ENCODE peak calls at places on chromosomes 3 and 15, in ten cellular contexts. One of them, this sample, is unnamed.
A peak's percentile ranks its signal among the peaks of the same experiment; 100 is the strongest.

GRCh38 chr15:98941595-98942255 is 65.9 kb downstream of the PGPEP1L start:
- DNase-seq in mucosa of gallbladder: no peak
- DNase-seq in caudate nucleus: no peak
- DNase-seq in NCI-H748 treated with DMSO at 0.1 percent for 48 hours: no peak
- DNase-seq in hippocampal formation: no peak
- DNase-seq in iPS-NIHi11: no peak
- DNase-seq in CMK: no peak
- DNase-seq in glutamatergic neuron: no peak
- DNase-seq in aorta: no peak
- DNase-seq in CD4-positive, CD25-positive, alpha-beta regulatory T cell: no peak
- DNase-seq in this sample: no peak

GRCh38 chr3:46509661-46510187 is 11.9 kb downstream of the RTP3 start:
- DNase-seq in mucosa of gallbladder: no peak
- DNase-seq in iPS-NIHi11: no peak
- DNase-seq in NCI-H748 treated with DMSO at 0.1 percent for 48 hours: no peak
- DNase-seq in glutamatergic neuron: no peak
- DNase-seq in caudate nucleus: no peak
- DNase-seq in hippocampal formation: no peak
- DNase-seq in aorta: no peak
- DNase-seq in CD4-positive, CD25-positive, alpha-beta regulatory T cell: no peak
- DNase-seq in CMK: no peak
- DNase-seq in this sample: no peak

GRCh38 chr3:160035757-160036156 is 47.1 kb downstream of the IL12A start:
- DNase-seq in caudate nucleus: no peak
- DNase-seq in aorta: no peak
- DNase-seq in NCI-H748 treated with DMSO at 0.1 percent for 48 hours: no peak
- DNase-seq in glutamatergic neuron: no peak
- DNase-seq in iPS-NIHi11: no peak
- DNase-seq in mucosa of gallbladder: no peak
- DNase-seq in CMK: no peak
- DNase-seq in hippocampal formation: no peak
- DNase-seq in CD4-positive, CD25-positive, alpha-beta regulatory T cell: no peak
- DNase-seq in this sample: no peak

GRCh38 chr15:74800559-74801094 is 12.0 kb upstream of the LMAN1L start:
- DNase-seq in mucosa of gallbladder: no peak
- DNase-seq in CMK: no peak
- DNase-seq in caudate nucleus: no peak
- DNase-seq in hippocampal formation: no peak
- DNase-seq in iPS-NIHi11: no peak
- DNase-seq in glutamatergic neuron: no peak
- DNase-seq in NCI-H748 treated with DMSO at 0.1 percent for 48 hours: no peak
- DNase-seq in CD4-positive, CD25-positive, alpha-beta regulatory T cell: no peak
- DNase-seq in aorta: no peak
- DNase-seq in this sample: no peak

GRCh38 chr3:184002469-184002868 is 15.2 kb downstream of the ABCC5 start:
- DNase-seq in hippocampal formation: no peak
- DNase-seq in mucosa of gallbladder: no peak
- DNase-seq in CMK: no peak
- DNase-seq in CD4-positive, CD25-positive, alpha-beta regulatory T cell: no peak
- DNase-seq in iPS-NIHi11: no peak
- DNase-seq in NCI-H748 treated with DMSO at 0.1 percent for 48 hours: no peak
- DNase-seq in aorta: peak; percentile 44
- DNase-seq in glutamatergic neuron: no peak
- DNase-seq in caudate nucleus: no peak
- DNase-seq in this sample: no peak

GRCh38 chr3:73563896-73564582 is 60.7 kb downstream of the PDZRN3 start:
- DNase-seq in iPS-NIHi11: no peak
- DNase-seq in aorta: no peak
- DNase-seq in hippocampal formation: no peak
- DNase-seq in glutamatergic neuron: no peak
- DNase-seq in mucosa of gallbladder: no peak
- DNase-seq in NCI-H748 treated with DMSO at 0.1 percent for 48 hours: no peak
- DNase-seq in CD4-positive, CD25-positive, alpha-beta regulatory T cell: no peak
- DNase-seq in CMK: no peak
- DNase-seq in caudate nucleus: no peak
- DNase-seq in this sample: no peak

GRCh38 chr15:65416845-65417416 is 5.8 kb downstream of the IGDCC4 start:
- DNase-seq in mucosa of gallbladder: peak; percentile 30
- DNase-seq in iPS-NIHi11: peak; percentile 57
- DNase-seq in caudate nucleus: no peak
- DNase-seq in CD4-positive, CD25-positive, alpha-beta regulatory T cell: no peak
- DNase-seq in aorta: no peak
- DNase-seq in NCI-H748 treated with DMSO at 0.1 percent for 48 hours: no peak
- DNase-seq in glutamatergic neuron: peak; percentile 43
- DNase-seq in hippocampal formation: no peak
- DNase-seq in CMK: no peak
- DNase-seq in this sample: no peak

GRCh38 chr3:98779936-98780335 is 16.8 kb downstream of the ST3GAL6 start:
- DNase-seq in caudate nucleus: peak; percentile 17
- DNase-seq in CMK: no peak
- DNase-seq in CD4-positive, CD25-positive, alpha-beta regulatory T cell: no peak
- DNase-seq in hippocampal formation: no peak
- DNase-seq in iPS-NIHi11: no peak
- DNase-seq in NCI-H748 treated with DMSO at 0.1 percent for 48 hours: no peak
- DNase-seq in aorta: no peak
- DNase-seq in glutamatergic neuron: no peak
- DNase-seq in mucosa of gallbladder: no peak
- DNase-seq in this sample: no peak

GRCh38 chr15:74988007-74988800 is 7.2 kb upstream of the SCAMP5 start:
- DNase-seq in caudate nucleus: no peak
- DNase-seq in CD4-positive, CD25-positive, alpha-beta regulatory T cell: peak; percentile 61
- DNase-seq in hippocampal formation: no peak
- DNase-seq in aorta: peak; percentile 24
- DNase-seq in mucosa of gallbladder: peak; percentile 31
- DNase-seq in NCI-H748 treated with DMSO at 0.1 percent for 48 hours: no peak
- DNase-seq in CMK: peak; percentile 26
- DNase-seq in glutamatergic neuron: peak; percentile 26
- DNase-seq in iPS-NIHi11: peak; percentile 74
- DNase-seq in this sample: peak; percentile 68

GRCh38 chr3:83849331-83849730 is 1109.5 kb upstream of the CADM2 start:
- DNase-seq in glutamatergic neuron: no peak
- DNase-seq in hippocampal formation: no peak
- DNase-seq in aorta: no peak
- DNase-seq in NCI-H748 treated with DMSO at 0.1 percent for 48 hours: no peak
- DNase-seq in caudate nucleus: no peak
- DNase-seq in iPS-NIHi11: no peak
- DNase-seq in CMK: no peak
- DNase-seq in CD4-positive, CD25-positive, alpha-beta regulatory T cell: no peak
- DNase-seq in mucosa of gallbladder: no peak
- DNase-seq in this sample: no peak

GRCh38 chr3:117165611-117166051 is 456.1 kb downstream of the TUSC7 start:
- DNase-seq in glutamatergic neuron: no peak
- DNase-seq in caudate nucleus: no peak
- DNase-seq in CMK: no peak
- DNase-seq in aorta: no peak
- DNase-seq in iPS-NIHi11: peak; percentile 10
- DNase-seq in hippocampal formation: no peak
- DNase-seq in CD4-positive, CD25-positive, alpha-beta regulatory T cell: no peak
- DNase-seq in mucosa of gallbladder: no peak
- DNase-seq in NCI-H748 treated with DMSO at 0.1 percent for 48 hours: no peak
- DNase-seq in this sample: no peak

This sample was measured in endothelial cell.